ENCODE peak calls at places on chromosomes 1 and 21, in four cellular contexts. R is PC-3, D is fibroblast of lung, L is IMR-90. O is an unnamed sample.

GRCh38 chr1:41102208-41102607 is 80.7 kb upstream of the SLFNL1 start:
- DNase-seq in R (peak), D (peak), L (peak), O (peak)

GRCh38 chr1:236480758-236481436 is 42.9 kb upstream of the LGALS8 start:
- DNase-seq in L (no peak), D (no peak), R (no peak), O (no peak)

GRCh38 chr21:41970751-41971653 is 17.2 kb upstream of the C2CD2 start:
- DNase-seq in L (no peak), D (no peak), R (no peak), O (no peak)

GRCh38 chr1:81717230-81717629 is 83.5 kb upstream of the ADGRL2 start:
- DNase-seq in D (peak), R (peak), L (no peak), O (no peak)

GRCh38 chr1:235415008-235415904 is 48.0 kb downstream of the TBCE start:
- DNase-seq in R (peak), D (peak), L (peak), O (peak)

GRCh38 chr1:218568962-218569530 is 223.9 kb downstream of the TGFB2 start:
- DNase-seq in L (no peak), D (no peak), R (no peak), O (no peak)

GRCh38 chr1:2903226-2903625 is 101.7 kb upstream of the TTC34 start:
- DNase-seq in L (no peak), D (no peak), R (no peak), O (no peak)

GRCh38 chr1:231626951-231627614 is 493 bp downstream of the DISC1 start:
- DNase-seq in R (peak), L (peak), D (peak), O (peak)

GRCh38 chr1:204115128-204115527 is 36.7 kb downstream of the ETNK2 start:
- DNase-seq in D (no peak), L (no peak), R (no peak), O (no peak)

GRCh38 chr21:17539743-17540341 is 27.0 kb downstream of the CXADR start:
- DNase-seq in L (no peak), R (no peak), D (no peak), O (no peak)

GRCh38 chr1:75672528-75673393 is 51.7 kb upstream of the ACADM start:
- DNase-seq in L (peak), R (peak), D (peak), O (peak)

GRCh38 chr1:110563089-110563488 is 43.1 kb downstream of the KCNA2 start:
- DNase-seq in D (no peak), L (no peak), R (no peak), O (no peak)

GRCh38 chr1:33893147-33893830 is 29.4 kb downstream of the HMGB4 start:
- DNase-seq in D (peak), L (peak), R (no peak), O (no peak)

GRCh38 chr1:81183157-81183952 is 617.4 kb upstream of the ADGRL2 start:
- DNase-seq in D (peak), R (no peak), L (no peak), O (no peak)

GRCh38 chr1:93441589-93441988 is 6.3 kb upstream of the FNBP1L start:
- DNase-seq in D (no peak), R (no peak), L (no peak), O (no peak)

GRCh38 chr1:153560241-153560640 is 5.4 kb downstream of the S100A2 start:
- DNase-seq in D (no peak), L (no peak), R (no peak), O (no peak)
- H2AFZ ChIP-seq in D (no peak), L (no peak), R (no peak), O (no peak)

GRCh38 chr1:36528361-36529349 is 45.9 kb upstream of the CSF3R start:
- DNase-seq in D (no peak), R (no peak), L (no peak), O (no peak)
- H2AFZ ChIP-seq in D (no peak), R (no peak), L (no peak), O (no peak)

GRCh38 chr1:172682812-172683211 is 23.9 kb downstream of the FASLG start:
- DNase-seq in L (no peak), D (no peak), R (no peak), O (no peak)
- H2AFZ ChIP-seq in L (peak), D (no peak), R (no peak), O (no peak)

GRCh38 chr1:100869996-100870395 is 24.6 kb downstream of the EXTL2 start:
- DNase-seq in L (no peak), D (no peak), R (no peak), O (no peak)

GRCh38 chr1:100868364-100868995 is 26.2 kb downstream of the EXTL2 start:
- DNase-seq in D (peak), L (peak), R (peak), O (peak)

GRCh38 chr1:100866901-100867206 is 27.8 kb downstream of the EXTL2 start:
- DNase-seq in L (no peak), D (no peak), R (no peak), O (no peak)

GRCh38 chr1:100862591-100862990 is 32.1 kb downstream of the EXTL2 start:
- DNase-seq in L (peak), D (peak), R (peak), O (no peak)

DNA sequence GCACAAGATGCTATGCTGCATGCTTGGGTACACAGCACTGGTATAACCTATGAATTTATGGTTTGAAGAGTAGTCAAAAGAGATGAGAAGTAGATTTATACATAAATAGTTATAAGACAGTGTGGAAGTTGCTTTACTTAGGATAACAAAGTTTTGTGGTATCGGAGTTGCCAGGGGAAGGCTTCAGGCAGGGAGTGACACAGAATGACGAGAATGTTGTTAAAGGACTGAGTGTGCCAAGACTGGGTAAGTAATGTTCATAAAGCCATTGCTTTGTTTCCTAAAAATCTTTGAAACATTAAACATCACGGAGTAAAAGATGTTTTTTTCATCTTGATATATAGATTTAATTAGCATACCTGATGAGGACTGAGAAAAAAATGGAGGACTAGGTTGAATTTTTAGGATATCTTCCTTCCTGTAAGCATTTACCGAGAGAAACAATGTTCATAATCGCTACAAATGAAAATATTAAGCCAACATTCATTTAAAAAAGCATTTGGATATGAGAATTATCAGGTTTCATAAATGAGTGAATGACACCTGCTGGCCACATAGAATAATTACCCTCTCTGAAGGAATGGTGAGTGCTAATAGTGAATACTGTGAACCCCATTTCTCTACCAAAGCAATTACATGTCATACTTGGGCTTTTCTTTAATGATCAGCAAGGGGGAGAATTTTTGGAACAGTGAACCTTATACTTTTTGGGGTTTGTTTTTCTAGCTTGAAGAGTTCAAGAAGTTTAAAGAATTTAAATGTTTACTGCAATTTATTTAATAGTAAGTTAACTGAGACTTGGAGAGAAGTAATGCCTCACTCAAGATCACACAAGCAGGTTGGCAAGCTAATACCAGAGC is 28.4 kb downstream of the EXTL2 start:
- DNase-seq in L (peak), D (peak), R (peak), O (peak)
- H2AFZ ChIP-seq in L (no peak), D (peak), R (peak), O (no peak)

GRCh38 chr1:153626929-153627796 is at the start of gene S100A13:
- DNase-seq in R (peak), L (peak), D (peak), O (peak)
- H2AFZ ChIP-seq in R (peak), L (peak), D (peak), O (peak)

O was measured in mesenchymal stem cell.